ENCODE peak calls at places on chromosomes 11 and 22, in seven cellular contexts. F is right cardiac atrium, X is adipocyte, P is A549, I is tibial nerve, L is body of pancreas, J is testis. D is an unnamed sample. For H3K4me1, the result is how much of the 10 kb centered on the place peaks cover.

GRCh38 chr11:11215058-11215815 is 137.8 kb downstream of the CSNK2A3 start:
- DNase-seq in F (no peak), X (no peak), P (no peak), I (no peak), L (no peak), J (no peak), D (no peak)

GRCh38 chr11:10522921-10523320 is 18.1 kb downstream of the RNF141 start:
- DNase-seq in F (no peak), X (peak), P (no peak), I (no peak), L (no peak), J (no peak), D (no peak)

GRCh38 chr11:62501432-62501891 is 45.1 kb downstream of the AHNAK start:
- DNase-seq in F (peak), X (no peak), P (no peak), I (peak), L (peak), J (peak), D (no peak)

GRCh38 chr11:35133656-35134055 is 5.3 kb upstream of the CD44 start:
- DNase-seq in F (no peak), X (no peak), P (no peak), I (no peak), L (no peak), J (no peak), D (no peak)

GRCh38 chr22:40432625-40433024 is 62.2 kb downstream of the SGSM3 start:
- DNase-seq in F (no peak), X (no peak), P (no peak), I (no peak), L (no peak), J (no peak), D (no peak)

GRCh38 chr11:104094576-104094975 is 58.1 kb downstream of the DDI1 start:
- DNase-seq in F (no peak), X (peak), P (no peak), I (no peak), L (no peak), J (no peak), D (no peak)

GRCh38 chr11:15497366-15497765 is 382.6 kb downstream of the INSC start:
- DNase-seq in F (peak), X (no peak), P (no peak), I (no peak), L (no peak), J (no peak), D (no peak)

GRCh38 chr22:50173221-50173982 is 2.9 kb downstream of the PANX2 start:
- DNase-seq in F (peak), X (no peak), P (no peak), I (no peak), L (no peak), J (no peak), D (no peak)

GRCh38 chr11:86799680-86800075 is 664 bp upstream of the PRSS23 start:
- DNase-seq in F (peak), X (no peak), P (peak), I (no peak), L (no peak), J (peak), D (no peak)

GRCh38 chr22:33726294-33726711 is 194.0 kb downstream of the LARGE1 start:
- DNase-seq in F (no peak), X (peak), P (peak), I (no peak), L (peak), J (no peak), D (no peak)

GRCh38 chr11:21257461-21257860 is 588.1 kb downstream of the NELL1 start:
- DNase-seq in F (no peak), X (no peak), P (no peak), I (no peak), L (no peak), J (no peak), D (no peak)

GRCh38 chr11:86416494-86416893 is 41.8 kb downstream of the CCDC81 start:
- DNase-seq in F (no peak), X (no peak), P (no peak), I (no peak), L (no peak), J (no peak), D (no peak)

GRCh38 chr22:26718905-26719304 is 61.5 kb downstream of the MIAT start:
- DNase-seq in F (no peak), X (peak), P (peak), I (no peak), L (no peak), J (no peak), D (no peak)

GRCh38 chr11:27211370-27212127 is 151.5 kb downstream of the CCDC34 start:
- DNase-seq in F (peak), X (no peak), P (no peak), I (no peak), L (no peak), J (no peak), D (no peak)

GRCh38 chr11:28619870-28620540 is 511.8 kb downstream of the METTL15 start:
- DNase-seq in F (no peak), X (peak), P (peak), I (no peak), L (no peak), J (no peak), D (no peak)

GRCh38 chr22:30863161-30863833 is 105.3 kb downstream of the MORC2 start:
- DNase-seq in F (no peak), X (no peak), P (no peak), I (peak), L (no peak), J (peak), D (no peak)

GRCh38 chr11:118652681-118653181 is 26.7 kb downstream of the TREH start:
- DNase-seq in F (no peak), X (no peak), P (no peak), I (no peak), L (no peak), J (no peak), D (no peak)

GRCh38 chr11:57315491-57315890 is 9.3 kb downstream of the TNKS1BP1 start:
- DNase-seq in F (no peak), X (no peak), P (no peak), I (no peak), L (peak), J (peak), D (no peak)

GRCh38 chr11:131231317-131231716 is 139.1 kb upstream of the NTM start:
- DNase-seq in F (no peak), X (no peak), P (no peak), I (no peak), L (no peak), J (no peak), D (no peak)

GRCh38 chr11:13215157-13215556 is 62.4 kb upstream of the BMAL1 start:
- DNase-seq in F (no peak), X (peak), P (peak), I (no peak), L (no peak), J (no peak), D (no peak)

GRCh38 chr11:120244966-120245365 is 5.0 kb downstream of the POU2F3 start:
- DNase-seq in F (no peak), X (no peak), P (no peak), I (no peak), L (no peak), J (no peak), D (no peak)

GRCh38 chr22:43827336-43827735 is 15.2 kb upstream of the EFCAB6 start:
- DNase-seq in F (no peak), X (no peak), P (no peak), I (no peak), L (no peak), J (no peak), D (no peak)
- H3K4me1 ChIP-seq in F (under half), X (under half), P (under half), I (under half), L (under half), J (under half), D (under half)

DNA sequence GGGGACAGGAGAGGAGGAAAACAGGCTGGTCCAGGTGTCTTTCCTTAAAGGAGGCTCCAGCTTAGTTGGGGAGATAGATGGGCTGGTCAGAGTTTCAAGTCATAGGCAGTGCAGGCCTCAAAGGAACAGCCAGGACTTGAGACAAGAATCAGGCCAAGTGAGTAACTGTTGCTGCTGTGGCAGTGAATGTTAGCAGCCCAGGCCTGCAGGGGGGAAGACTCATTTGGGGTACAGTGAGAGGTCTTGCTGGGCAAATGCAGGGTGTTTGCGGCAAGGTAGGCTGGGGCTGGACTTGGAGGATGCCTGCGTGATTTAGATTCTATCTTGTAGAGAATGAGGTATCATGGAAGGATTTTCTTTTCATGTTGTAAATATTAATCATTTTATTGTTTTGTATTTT is 24.1 kb downstream of the PTPRJ start:
- DNase-seq in F (no peak), X (no peak), P (no peak), I (no peak), L (no peak), J (no peak), D (no peak)
- H3K4me1 ChIP-seq in F (under half), X (under half), P (half or more), I (half or more), L (under half), J (under half), D (under half)

DNA sequence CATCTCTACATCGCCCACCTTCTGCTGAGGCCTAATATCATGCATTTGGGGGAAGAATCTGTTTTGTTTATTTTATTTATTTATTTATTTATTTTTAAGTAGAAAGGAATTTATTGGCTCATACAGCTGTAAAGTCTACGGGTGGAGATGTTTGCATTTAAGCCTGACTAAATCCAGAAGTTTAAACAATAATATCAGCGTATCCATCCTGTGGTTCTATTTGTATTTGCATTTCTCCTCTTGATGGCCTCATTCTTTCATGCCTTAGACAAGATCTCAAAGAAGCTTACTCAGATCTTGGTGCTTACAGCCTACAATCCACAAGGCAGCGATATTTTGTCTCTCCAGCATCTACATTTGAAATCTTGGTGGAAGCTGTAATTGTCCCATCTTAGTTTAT is 67.1 kb upstream of the CARD18 start:
- DNase-seq in F (no peak), X (peak), P (peak), I (no peak), L (no peak), J (no peak), D (no peak)
- H3K4me1 ChIP-seq in F (under half), X (under half), P (under half), I (under half), L (under half), J (under half), D (under half)

GRCh38 chr22:39174498-39175120 is 22.1 kb upstream of the CBX7 start:
- DNase-seq in F (peak), X (peak), P (peak), I (peak), L (peak), J (peak), D (peak)
- H3K4me1 ChIP-seq in F (under half), X (under half), P (half or more), I (half or more), L (half or more), J (under half), D (under half)

GRCh38 chr11:8758619-8759169 is 76.1 kb downstream of the RPL27A start:
- DNase-seq in F (no peak), X (no peak), P (no peak), I (no peak), L (no peak), J (no peak), D (no peak)
- H3K4me1 ChIP-seq in F (under half), X (under half), P (under half), I (under half), L (half or more), J (under half), D (under half)

GRCh38 chr11:1300121-1300520 is 9.3 kb downstream of the TOLLIP start:
- DNase-seq in F (no peak), X (no peak), P (no peak), I (no peak), L (peak), J (peak), D (no peak)

GRCh38 chr11:1299621-1300020 is 9.8 kb downstream of the TOLLIP start:
- DNase-seq in F (peak), X (no peak), P (no peak), I (no peak), L (peak), J (peak), D (no peak)

GRCh38 chr11:1301220-1302000 is 8.0 kb downstream of the TOLLIP start:
- DNase-seq in F (no peak), X (no peak), P (no peak), I (no peak), L (peak), J (peak), D (no peak)

GRCh38 chr11:1302041-1302460 is 7.4 kb downstream of the TOLLIP start:
- DNase-seq in F (no peak), X (no peak), P (no peak), I (no peak), L (peak), J (peak), D (no peak)

DNA sequence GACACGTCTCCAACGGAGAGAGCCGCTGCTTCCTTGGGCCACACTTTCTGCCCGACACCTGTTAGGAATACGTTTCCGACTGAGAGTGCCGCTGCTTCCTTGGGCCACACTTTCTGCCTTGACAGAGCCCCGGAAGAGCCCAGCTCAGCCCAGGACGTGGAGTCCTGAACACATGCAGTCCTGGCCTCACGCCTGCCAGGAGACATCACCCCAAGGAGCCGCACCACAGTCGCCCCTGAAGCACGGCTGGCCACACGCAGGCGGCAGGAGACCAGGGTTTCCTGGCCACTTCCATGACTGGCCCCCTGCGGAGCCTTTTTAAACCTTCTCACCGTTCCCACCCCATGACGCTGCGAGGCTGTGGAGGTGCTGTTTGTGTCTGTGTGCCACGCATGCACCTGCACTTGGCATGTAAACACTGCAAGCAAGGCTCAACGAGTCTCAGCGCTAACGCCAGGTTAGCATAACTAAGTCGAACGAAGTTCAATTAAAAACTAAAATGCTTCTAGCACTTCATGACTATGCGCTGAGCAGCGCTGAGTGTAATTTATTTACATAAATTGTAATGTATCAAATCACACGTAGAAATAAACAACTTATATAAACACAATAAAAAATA is 8.8 kb downstream of the TOLLIP start:
- DNase-seq in F (no peak), X (no peak), P (no peak), I (no peak), L (peak), J (peak), D (no peak)
- H3K4me1 ChIP-seq in F (under half), X (under half), P (half or more), I (under half), L (half or more), J (under half), D (under half)

GRCh38 chr11:122202951-122203456 is 87.0 kb upstream of the BLID start:
- DNase-seq in F (peak), X (peak), P (peak), I (peak), L (peak), J (peak), D (peak)
- H3K4me1 ChIP-seq in F (under half), X (half or more), P (under half), I (under half), L (under half), J (under half), D (under half)

DNA sequence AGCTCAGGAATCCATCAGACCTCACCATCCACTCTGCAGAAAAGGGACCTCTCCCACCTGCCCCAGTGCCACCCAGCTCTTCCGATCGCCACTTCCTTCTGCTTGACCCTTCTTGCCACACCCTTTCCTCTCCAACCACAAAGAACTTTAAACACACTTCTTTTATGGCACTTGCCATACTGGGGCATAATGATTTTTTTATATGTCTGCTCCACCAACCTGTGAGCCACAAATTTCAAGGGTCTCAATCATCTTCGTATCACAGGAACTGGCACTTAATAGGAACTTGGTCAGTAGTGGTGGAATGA is 11.7 kb upstream of the MYH9 start:
- DNase-seq in F (no peak), X (no peak), P (no peak), I (no peak), L (no peak), J (no peak), D (no peak)
- H3K4me1 ChIP-seq in F (under half), X (under half), P (half or more), I (under half), L (under half), J (under half), D (under half)

GRCh38 chr11:67445515-67445914 is 2.2 kb upstream of the CORO1B start:
- DNase-seq in F (no peak), X (no peak), P (no peak), I (no peak), L (no peak), J (no peak), D (no peak)
- H3K4me1 ChIP-seq in F (under half), X (under half), P (under half), I (under half), L (under half), J (under half), D (under half)

GRCh38 chr11:74001822-74002286 is 7.0 kb downstream of the UCP3 start:
- DNase-seq in F (no peak), X (no peak), P (no peak), I (no peak), L (no peak), J (no peak), D (no peak)
- H3K4me1 ChIP-seq in F (under half), X (under half), P (under half), I (under half), L (under half), J (under half), D (under half)